ENCODE peak calls at places on chromosomes 11 and 22, in seven cellular contexts. W, P, X, C, Q, Z and J are unnamed samples.

GRCh38 chr11:76782526-76783293 is 446 bp upstream of the TSKU start:
- DNase-seq in W (peak; percentile 89), P (peak; percentile 94), X (peak; percentile 92), C (peak; percentile 87), Q (peak; percentile 83), Z (no peak), J (peak; percentile 97)

GRCh38 chr22:33819743-33820142 is 100.5 kb downstream of the LARGE1 start:
- DNase-seq in W (no peak), P (no peak), X (no peak), C (no peak), Q (no peak), Z (no peak), J (no peak)

GRCh38 chr11:15216678-15217077 is 102.0 kb downstream of the INSC start:
- DNase-seq in W (no peak), P (no peak), X (no peak), C (no peak), Q (no peak), Z (no peak), J (no peak)

GRCh38 chr11:47917643-47918369 is 62.6 kb upstream of the PTPRJ start:
- DNase-seq in W (no peak), P (peak; percentile 92), X (peak; percentile 73), C (peak; percentile 80), Q (peak; percentile 100), Z (no peak), J (no peak)

GRCh38 chr22:35367331-35367886 is 13.5 kb upstream of the HMOX1 start:
- DNase-seq in W (no peak), P (no peak), X (peak; percentile 55), C (no peak), Q (no peak), Z (no peak), J (no peak)

GRCh38 chr11:110287537-110287936 is 8.9 kb downstream of the RDX start:
- DNase-seq in W (no peak), P (no peak), X (no peak), C (no peak), Q (peak; percentile 34), Z (no peak), J (no peak)

GRCh38 chr11:250740-251299 is 14.0 kb downstream of the PSMD13 start:
- DNase-seq in W (peak; percentile 57), P (peak; percentile 51), X (peak; percentile 70), C (peak; percentile 30), Q (peak; percentile 8), Z (peak; percentile 85), J (peak; percentile 76)

GRCh38 chr11:44773351-44773965 is 46.7 kb downstream of the TSPAN18 start:
- DNase-seq in W (no peak), P (no peak), X (no peak), C (no peak), Q (no peak), Z (no peak), J (no peak)

GRCh38 chr11:61516675-61517516 is 8.3 kb downstream of the LRRC10B start:
- DNase-seq in W (peak; percentile 81), P (peak; percentile 50), X (no peak), C (peak; percentile 86), Q (no peak), Z (peak; percentile 51), J (peak; percentile 88)